ENCODE peak calls at places on chromosomes 7 and 10, in ten cellular contexts. One of them, this sample, is unnamed.

GRCh38 chr7:64876792-64877713 is 26.0 kb upstream of the ZNF273 start:
- DNase-seq in HFF-Myc: no peak
- DNase-seq in natural killer cell treated with Interleukin-12 subunit alpha and Interleukin-12 subunit beta and Interleukin-15 and Interleukin-18, amount 100 ng/mL, for 72 hours: no peak
- DNase-seq in amygdala: peak
- DNase-seq in WTC11: peak
- DNase-seq in NCI-H146: peak
- DNase-seq in neuronal stem cell: peak
- DNase-seq in amniotic stem cell: no peak
- DNase-seq in left colon: peak
- DNase-seq in EH: peak
- DNase-seq in this sample: peak

GRCh38 chr10:102673235-102673634 is 29.0 kb downstream of the TRIM8 start:
- DNase-seq in amniotic stem cell: no peak
- DNase-seq in EH: no peak
- DNase-seq in HFF-Myc: no peak
- DNase-seq in neuronal stem cell: no peak
- DNase-seq in left colon: no peak
- DNase-seq in amygdala: no peak
- DNase-seq in WTC11: no peak
- DNase-seq in natural killer cell treated with Interleukin-12 subunit alpha and Interleukin-12 subunit beta and Interleukin-15 and Interleukin-18, amount 100 ng/mL, for 72 hours: no peak
- DNase-seq in NCI-H146: no peak
- DNase-seq in this sample: no peak

GRCh38 chr7:135420786-135421185 is 89.1 kb downstream of the CNOT4 start:
- DNase-seq in amniotic stem cell: no peak
- DNase-seq in left colon: no peak
- DNase-seq in WTC11: no peak
- DNase-seq in EH: peak
- DNase-seq in natural killer cell treated with Interleukin-12 subunit alpha and Interleukin-12 subunit beta and Interleukin-15 and Interleukin-18, amount 100 ng/mL, for 72 hours: no peak
- DNase-seq in neuronal stem cell: no peak
- DNase-seq in HFF-Myc: no peak
- DNase-seq in NCI-H146: no peak
- DNase-seq in amygdala: no peak
- DNase-seq in this sample: no peak

GRCh38 chr10:4807803-4808507 is 18.1 kb upstream of the AKR1E2 start:
- DNase-seq in HFF-Myc: peak
- DNase-seq in NCI-H146: no peak
- DNase-seq in amygdala: no peak
- DNase-seq in neuronal stem cell: no peak
- DNase-seq in left colon: no peak
- DNase-seq in amniotic stem cell: no peak
- DNase-seq in EH: peak
- DNase-seq in natural killer cell treated with Interleukin-12 subunit alpha and Interleukin-12 subunit beta and Interleukin-15 and Interleukin-18, amount 100 ng/mL, for 72 hours: no peak
- DNase-seq in WTC11: no peak
- DNase-seq in this sample: no peak

GRCh38 chr10:82440775-82441174 is 565.8 kb downstream of the NRG3 start:
- DNase-seq in natural killer cell treated with Interleukin-12 subunit alpha and Interleukin-12 subunit beta and Interleukin-15 and Interleukin-18, amount 100 ng/mL, for 72 hours: no peak
- DNase-seq in HFF-Myc: no peak
- DNase-seq in amygdala: no peak
- DNase-seq in EH: no peak
- DNase-seq in left colon: no peak
- DNase-seq in NCI-H146: no peak
- DNase-seq in neuronal stem cell: no peak
- DNase-seq in WTC11: no peak
- DNase-seq in amniotic stem cell: no peak
- DNase-seq in this sample: no peak

GRCh38 chr7:77858278-77858677 is 59.7 kb downstream of the PHTF2 start:
- DNase-seq in amniotic stem cell: no peak
- DNase-seq in WTC11: no peak
- DNase-seq in amygdala: no peak
- DNase-seq in HFF-Myc: no peak
- DNase-seq in left colon: no peak
- DNase-seq in neuronal stem cell: no peak
- DNase-seq in NCI-H146: no peak
- DNase-seq in EH: no peak
- DNase-seq in natural killer cell treated with Interleukin-12 subunit alpha and Interleukin-12 subunit beta and Interleukin-15 and Interleukin-18, amount 100 ng/mL, for 72 hours: no peak
- DNase-seq in this sample: no peak

GRCh38 chr7:1725199-1725701 is 55.2 kb downstream of the ELFN1 start:
- DNase-seq in HFF-Myc: peak
- DNase-seq in natural killer cell treated with Interleukin-12 subunit alpha and Interleukin-12 subunit beta and Interleukin-15 and Interleukin-18, amount 100 ng/mL, for 72 hours: no peak
- DNase-seq in left colon: peak
- DNase-seq in WTC11: peak
- DNase-seq in amniotic stem cell: no peak
- DNase-seq in amygdala: no peak
- DNase-seq in neuronal stem cell: no peak
- DNase-seq in NCI-H146: peak
- DNase-seq in EH: peak
- DNase-seq in this sample: peak

GRCh38 chr10:11097686-11098085 is 80.0 kb downstream of the CELF2 start:
- DNase-seq in NCI-H146: no peak
- DNase-seq in WTC11: no peak
- DNase-seq in EH: no peak
- DNase-seq in amniotic stem cell: no peak
- DNase-seq in HFF-Myc: no peak
- DNase-seq in amygdala: no peak
- DNase-seq in left colon: no peak
- DNase-seq in natural killer cell treated with Interleukin-12 subunit alpha and Interleukin-12 subunit beta and Interleukin-15 and Interleukin-18, amount 100 ng/mL, for 72 hours: no peak
- DNase-seq in neuronal stem cell: no peak
- DNase-seq in this sample: no peak

GRCh38 chr10:72417971-72418370 is 63.3 kb upstream of the DNAJB12 start:
- DNase-seq in EH: no peak
- DNase-seq in amygdala: no peak
- DNase-seq in HFF-Myc: no peak
- DNase-seq in NCI-H146: no peak
- DNase-seq in WTC11: no peak
- DNase-seq in natural killer cell treated with Interleukin-12 subunit alpha and Interleukin-12 subunit beta and Interleukin-15 and Interleukin-18, amount 100 ng/mL, for 72 hours: no peak
- DNase-seq in amniotic stem cell: no peak
- DNase-seq in neuronal stem cell: no peak
- DNase-seq in left colon: no peak
- DNase-seq in this sample: no peak

GRCh38 chr10:109861051-109861450 is 62.3 kb downstream of the XPNPEP1 start:
- DNase-seq in WTC11: no peak
- DNase-seq in EH: no peak
- DNase-seq in neuronal stem cell: no peak
- DNase-seq in amniotic stem cell: no peak
- DNase-seq in amygdala: no peak
- DNase-seq in NCI-H146: no peak
- DNase-seq in left colon: no peak
- DNase-seq in HFF-Myc: no peak
- DNase-seq in natural killer cell treated with Interleukin-12 subunit alpha and Interleukin-12 subunit beta and Interleukin-15 and Interleukin-18, amount 100 ng/mL, for 72 hours: no peak
- DNase-seq in this sample: no peak

GRCh38 chr7:158828343-158829020 is 827 bp downstream of the ESYT2 start:
- DNase-seq in NCI-H146: peak
- DNase-seq in natural killer cell treated with Interleukin-12 subunit alpha and Interleukin-12 subunit beta and Interleukin-15 and Interleukin-18, amount 100 ng/mL, for 72 hours: no peak
- DNase-seq in neuronal stem cell: peak
- DNase-seq in EH: peak
- DNase-seq in left colon: peak
- DNase-seq in amniotic stem cell: no peak
- DNase-seq in WTC11: peak
- DNase-seq in HFF-Myc: no peak
- DNase-seq in amygdala: peak
- DNase-seq in this sample: peak